ENCODE peak calls at places on chromosome X, in seven cellular contexts. V is MM.1S, D is PC-9, E is SK-N-SH, L is neural progenitor cell, R is PC-3, X is GM23248. C is an unnamed sample. For H3F3A, the result is how much of the 10 kb centered on the place peaks cover.

GRCh38 chrX:82362990-82363389 is 1145.1 kb upstream of the POU3F4 start:
- DNase-seq in R (no peak), X (no peak), V (no peak), L (no peak), D (no peak), E (no peak), C (no peak)

GRCh38 chrX:72128881-72129280 is 2.8 kb downstream of the RTL5 start:
- DNase-seq in V (no peak), E (peak), X (peak), R (peak), D (no peak), L (peak), C (peak)

GRCh38 chrX:128931071-128931470 is 592.2 kb downstream of the SMARCA1 start:
- DNase-seq in X (no peak), L (no peak), D (no peak), E (no peak), R (no peak), V (no peak), C (no peak)

GRCh38 chrX:107537815-107538214 is 88.4 kb downstream of the FRMPD3 start:
- DNase-seq in D (peak), V (peak), E (peak), X (peak), R (peak), L (peak), C (peak)

GRCh38 chrX:48180811-48181210 is 15.8 kb downstream of the SSX5 start:
- DNase-seq in X (no peak), V (no peak), L (no peak), D (no peak), E (no peak), R (no peak), C (no peak)

GRCh38 chrX:155068165-155068564 is 2.8 kb downstream of the CMC4 start:
- DNase-seq in R (peak), X (peak), L (no peak), D (peak), V (no peak), E (no peak), C (no peak)

GRCh38 chrX:10483191-10483808 is 137.1 kb downstream of the MID1 start:
- DNase-seq in L (no peak), D (no peak), R (no peak), E (no peak), X (no peak), V (no peak), C (no peak)

GRCh38 chrX:115579327-115579726 is 18.4 kb downstream of the PLS3 start:
- DNase-seq in E (no peak), V (no peak), R (peak), D (no peak), X (no peak), L (no peak), C (no peak)

GRCh38 chrX:121641560-121641959 is 594.1 kb downstream of the GLUD2 start:
- DNase-seq in E (no peak), L (no peak), V (no peak), D (no peak), X (peak), R (peak), C (no peak)

GRCh38 chrX:133294126-133294525 is 76.0 kb upstream of the TFDP3 start:
- DNase-seq in X (peak), V (no peak), L (no peak), E (no peak), D (no peak), R (no peak), C (no peak)

GRCh38 chrX:38627683-38628082 is 66.3 kb downstream of the TSPAN7 start:
- DNase-seq in V (peak), X (peak), R (peak), D (no peak), E (peak), L (peak), C (peak)

GRCh38 chrX:103831803-103832544 is at the start of gene RAB9B:
- DNase-seq in V (peak), E (peak), L (peak), D (no peak), R (peak), X (peak), C (peak)

GRCh38 chrX:100731441-100732281 is at the start of gene SYTL4:
- DNase-seq in V (no peak), E (peak), L (peak), D (peak), R (peak), X (peak), C (peak)

GRCh38 chrX:23332888-23333821 is 1.5 kb upstream of the PTCHD1 start:
- DNase-seq in V (no peak), X (no peak), R (no peak), D (no peak), L (peak), E (peak), C (peak)

GRCh38 chrX:71565634-71566033 is 12.6 kb upstream of the GCNA start:
- DNase-seq in L (no peak), E (no peak), X (no peak), V (no peak), D (no peak), R (no peak), C (no peak)

GRCh38 chrX:129779747-129780146 is at the start of gene SASH3:
- DNase-seq in R (no peak), L (no peak), D (no peak), V (peak), X (no peak), E (no peak), C (no peak)

GRCh38 chrX:39650883-39651282 is 446.9 kb downstream of the BCOR start:
- DNase-seq in X (no peak), E (no peak), L (no peak), D (no peak), V (no peak), R (no peak), C (no peak)

GRCh38 chrX:101977091-101977490 is 45.3 kb upstream of the ZMAT1 start:
- DNase-seq in R (no peak), X (peak), D (no peak), L (no peak), V (no peak), E (no peak), C (no peak)

GRCh38 chrX:139224953-139225665 is 305.4 kb upstream of the F9 start:
- DNase-seq in X (no peak), V (no peak), R (no peak), D (no peak), E (no peak), L (peak), C (peak)

GRCh38 chrX:9163153-9163790 is 129.3 kb upstream of the FAM9B start:
- DNase-seq in R (peak), V (no peak), E (no peak), L (peak), D (no peak), X (peak), C (no peak)

GRCh38 chrX:68896581-68896980 is 67.8 kb downstream of the EFNB1 start:
- DNase-seq in X (no peak), E (no peak), L (no peak), R (no peak), D (no peak), V (no peak), C (no peak)

GRCh38 chrX:134981910-134982309 is 8.9 kb upstream of the SMIM10 start:
- DNase-seq in E (no peak), X (no peak), R (no peak), V (no peak), D (no peak), L (no peak), C (no peak)

GRCh38 chrX:31232506-31232905 is 160.7 kb upstream of the FTHL17 start:
- DNase-seq in R (no peak), E (no peak), L (peak), X (no peak), D (no peak), V (no peak), C (peak)
- H3F3A ChIP-seq in R (under half), E (under half), L (under half), X (under half), D (under half), V (under half), C (under half)

DNA sequence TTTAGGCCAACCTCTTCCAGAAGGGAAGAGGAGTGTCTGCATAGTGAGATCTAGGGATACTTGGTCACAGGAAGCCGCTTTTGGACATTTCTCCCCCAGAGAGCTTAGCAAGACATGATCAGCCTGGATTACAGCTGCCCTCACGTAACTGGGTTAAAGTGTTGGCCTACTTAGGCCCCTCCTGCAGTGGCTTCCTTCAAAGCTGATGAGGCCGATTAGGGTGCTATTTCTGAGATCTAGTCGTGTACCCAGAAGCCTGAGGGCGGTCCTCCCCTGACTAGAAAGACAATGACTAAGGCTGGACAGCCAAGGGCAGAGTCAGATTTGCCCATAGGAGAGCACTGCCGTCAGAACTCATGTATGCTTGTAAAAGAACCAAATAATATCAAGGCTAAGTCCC is 135.0 kb downstream of the AMMECR1 start:
- DNase-seq in R (no peak), D (peak), L (no peak), E (no peak), V (no peak), X (peak), C (no peak)
- H3F3A ChIP-seq in R (under half), D (under half), L (under half), E (under half), V (under half), X (under half), C (under half)

GRCh38 chrX:19744231-19744630 is 143.2 kb downstream of the SH3KBP1 start:
- DNase-seq in R (no peak), L (no peak), X (no peak), D (no peak), V (no peak), E (no peak), C (no peak)

GRCh38 chrX:19750028-19750786 is 137.2 kb downstream of the SH3KBP1 start:
- DNase-seq in R (no peak), L (no peak), X (peak), V (no peak), E (no peak), D (no peak), C (no peak)

GRCh38 chrX:19748898-19749680 is 138.3 kb downstream of the SH3KBP1 start:
- DNase-seq in X (no peak), L (no peak), V (no peak), E (no peak), D (no peak), R (no peak), C (no peak)

GRCh38 chrX:19747672-19748610 is 139.5 kb downstream of the SH3KBP1 start:
- DNase-seq in E (no peak), D (no peak), X (no peak), R (no peak), V (no peak), L (no peak), C (no peak)

GRCh38 chrX:19746919-19747671 is 140.3 kb downstream of the SH3KBP1 start:
- DNase-seq in D (no peak), L (peak), E (no peak), R (no peak), V (no peak), X (no peak), C (peak)
- H3F3A ChIP-seq in D (under half), L (under half), E (under half), R (under half), V (under half), X (under half), C (under half)

GRCh38 chrX:124842205-124842604 is 477.5 kb upstream of the TEX13C start:
- DNase-seq in E (no peak), V (no peak), D (no peak), L (no peak), X (no peak), R (no peak), C (peak)
- H3F3A ChIP-seq in E (under half), V (under half), D (under half), L (under half), X (under half), R (under half), C (under half)

GRCh38 chrX:12977761-12978204 is 2.9 kb downstream of the TMSB4X start:
- DNase-seq in D (no peak), E (no peak), R (no peak), X (peak), L (no peak), V (peak), C (no peak)
- H3F3A ChIP-seq in D (half or more), E (half or more), R (under half), X (under half), L (under half), V (under half), C (under half)

DNA sequence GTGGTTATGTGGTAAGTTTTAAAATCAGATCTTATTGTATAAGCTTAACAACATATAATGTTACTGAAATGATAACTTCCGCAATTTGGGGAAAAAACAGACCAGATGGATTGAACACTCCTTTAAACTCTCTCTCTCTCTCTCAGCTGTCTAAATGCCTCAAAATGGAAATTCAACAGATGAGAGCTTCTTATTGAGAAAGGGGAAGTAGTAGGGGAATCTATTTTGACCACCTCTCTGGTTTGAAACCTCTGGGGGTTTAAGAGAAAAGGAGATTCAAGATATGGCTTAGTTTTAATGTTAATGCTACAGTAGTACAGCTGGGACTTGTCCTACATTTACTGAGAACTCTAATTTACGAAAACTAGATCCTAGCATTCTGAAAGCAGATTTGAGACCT is 40.3 kb downstream of the DMD start:
- DNase-seq in X (no peak), D (no peak), L (no peak), E (no peak), R (no peak), V (no peak), C (no peak)
- H3F3A ChIP-seq in X (under half), D (under half), L (under half), E (under half), R (under half), V (under half), C (under half)

GRCh38 chrX:136867096-136867491 is 13.4 kb downstream of the RBMX start:
- DNase-seq in D (no peak), R (no peak), L (no peak), X (peak), V (no peak), E (no peak), C (no peak)

GRCh38 chrX:136867518-136867917 is 13.0 kb downstream of the RBMX start:
- DNase-seq in L (no peak), X (peak), V (no peak), R (no peak), D (no peak), E (no peak), C (no peak)

GRCh38 chrX:136868283-136869055 is 12.1 kb downstream of the RBMX start:
- DNase-seq in X (no peak), V (no peak), D (no peak), R (no peak), L (no peak), E (no peak), C (no peak)

GRCh38 chrX:136870064-136870463 is 10.5 kb downstream of the RBMX start:
- DNase-seq in V (no peak), L (no peak), X (no peak), D (no peak), R (no peak), E (no peak), C (no peak)

GRCh38 chrX:136872091-136872700 is 8.3 kb downstream of the RBMX start:
- DNase-seq in E (no peak), D (no peak), V (no peak), L (no peak), R (no peak), X (no peak), C (no peak)
- H3F3A ChIP-seq in E (under half), D (half or more), V (under half), L (half or more), R (under half), X (under half), C (under half)

DNA sequence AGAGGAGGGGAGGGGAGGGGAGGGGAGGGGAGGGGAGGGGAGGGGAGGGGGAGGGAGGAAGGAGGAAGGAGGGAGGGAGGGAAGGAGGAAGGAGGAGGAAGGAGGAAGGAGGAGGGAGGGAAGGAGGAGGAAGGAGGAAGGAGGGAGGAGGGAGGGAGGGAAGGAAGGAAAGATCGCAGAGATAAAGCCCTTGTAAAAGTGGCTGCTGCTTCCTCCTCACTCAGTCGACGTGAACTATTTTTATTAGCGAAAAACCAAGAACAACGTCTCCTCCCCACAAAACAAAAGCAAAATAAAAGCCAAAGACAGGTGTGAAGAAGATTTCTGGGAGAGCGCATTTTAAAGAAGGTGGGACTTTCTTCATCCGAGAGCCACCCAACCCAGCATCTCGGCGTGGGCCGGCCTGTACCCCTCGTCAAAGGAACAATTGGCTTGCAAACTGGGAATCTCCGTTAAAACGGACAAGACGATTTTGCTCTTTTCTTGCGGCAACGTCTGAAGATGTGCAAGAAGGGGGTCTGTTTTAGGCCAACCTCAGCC is 40.7 kb upstream of the ASMTL start:
- DNase-seq in V (no peak), X (no peak), D (no peak), R (no peak), E (no peak), L (no peak), C (no peak)
- H3F3A ChIP-seq in V (under half), X (under half), D (under half), R (under half), E (under half), L (under half), C (under half)

DNA sequence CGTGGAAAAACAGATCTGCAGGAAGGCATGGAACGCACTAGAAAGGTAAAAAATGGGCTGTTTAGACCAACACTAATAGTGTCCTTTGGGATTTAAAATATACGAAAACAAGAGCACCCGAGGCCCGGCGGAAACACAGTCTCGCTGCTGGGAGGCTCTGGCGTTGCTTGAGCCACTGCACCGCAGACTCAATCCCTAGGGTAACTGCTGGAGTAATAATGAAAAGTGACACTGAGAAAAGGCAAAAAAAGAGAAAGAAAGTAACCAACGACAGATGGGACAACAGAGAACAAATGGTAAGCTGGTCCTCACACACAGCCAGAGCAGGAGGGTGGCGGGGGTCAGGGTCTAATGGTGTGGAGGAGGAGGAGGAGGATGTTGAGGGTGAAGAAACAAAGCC is 15.4 kb downstream of the IRAK1 start:
- DNase-seq in E (no peak), L (no peak), V (no peak), D (no peak), R (no peak), X (no peak), C (no peak)
- H3F3A ChIP-seq in E (under half), L (under half), V (under half), D (under half), R (under half), X (under half), C (under half)

GRCh38 chrX:19751068-19751467 is 136.3 kb downstream of the SH3KBP1 start:
- DNase-seq in X (peak), V (no peak), L (peak), R (peak), E (no peak), D (no peak), C (peak)
- H3F3A ChIP-seq in X (under half), V (under half), L (under half), R (under half), E (under half), D (under half), C (under half)

C was measured in GM23338.